ENCODE peak calls at places on chromosomes 13 and 19, in seven cellular contexts. C is uterus, T is heart right ventricle, H is upper lobe of right lung, B is stomach, O is pancreas, Z is Karpas-422. I is an unnamed sample.

GRCh38 chr13:108787709-108788394 is 158.4 kb downstream of the MYO16 start:
- DNase-seq in C (no peak), T (no peak), H (no peak), B (no peak), O (no peak), Z (no peak), I (no peak)

GRCh38 chr13:103130681-103131210 is 64.5 kb upstream of the SLC10A2 start:
- DNase-seq in C (no peak), T (no peak), H (no peak), B (no peak), O (no peak), Z (no peak), I (no peak)

GRCh38 chr19:5889288-5889971 is 14.2 kb downstream of the NDUFA11 start:
- DNase-seq in C (no peak), T (no peak), H (no peak), B (no peak), O (no peak), Z (peak), I (no peak)

GRCh38 chr19:55457683-55458457 is 3.6 kb downstream of the ISOC2 start:
- DNase-seq in C (no peak), T (no peak), H (no peak), B (no peak), O (no peak), Z (no peak), I (no peak)

GRCh38 chr13:99053636-99054233 is 75.9 kb upstream of the DOCK9 start:
- DNase-seq in C (no peak), T (no peak), H (no peak), B (no peak), O (no peak), Z (no peak), I (no peak)

GRCh38 chr19:52270266-52270885 is 989 bp downstream of the ZNF766 start:
- DNase-seq in C (no peak), T (no peak), H (no peak), B (no peak), O (peak), Z (peak), I (no peak)

GRCh38 chr19:28213476-28214082 is 999.4 kb downstream of the UQCRFS1 start:
- DNase-seq in C (peak), T (no peak), H (no peak), B (no peak), O (no peak), Z (peak), I (no peak)

GRCh38 chr19:44072543-44073401 is 813 bp downstream of the ZNF284 start:
- DNase-seq in C (no peak), T (no peak), H (no peak), B (no peak), O (no peak), Z (no peak), I (no peak)

GRCh38 chr13:81872581-81872980 is 1531.7 kb upstream of the SPRY2 start:
- DNase-seq in C (no peak), T (no peak), H (no peak), B (no peak), O (no peak), Z (peak), I (no peak)

DNA sequence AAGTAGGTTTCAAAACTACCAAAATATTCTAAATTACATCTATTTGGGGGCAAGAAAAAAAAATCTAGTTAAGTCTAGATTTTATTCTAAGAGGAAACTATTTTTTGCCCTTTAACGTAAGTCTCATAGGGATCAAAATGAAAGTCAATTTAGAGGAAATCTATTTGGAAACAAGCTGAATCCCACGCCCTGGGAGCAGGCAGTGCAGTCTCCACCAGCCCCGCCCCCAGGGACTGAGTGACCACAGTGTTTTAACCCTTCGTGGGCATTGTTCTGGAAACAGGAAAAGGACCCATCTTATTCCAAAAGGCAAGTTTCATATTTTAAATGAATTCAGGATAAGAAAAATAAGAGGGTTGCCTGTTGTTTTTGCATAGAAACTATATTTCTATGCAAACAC is 209.7 kb downstream of the SPRY2 start:
- DNase-seq in C (peak), T (peak), H (peak), B (peak), O (peak), Z (no peak), I (peak)
- H3K4me3 ChIP-seq in C (peak), T (peak), H (peak), B (peak), O (no peak), Z (no peak), I (peak)

GRCh38 chr13:49367640-49368431 is 76.0 kb downstream of the CAB39L start:
- DNase-seq in C (no peak), T (no peak), H (no peak), B (no peak), O (no peak), Z (no peak), I (no peak)
- H3K27ac ChIP-seq in C (no peak), T (no peak), H (no peak), B (peak), O (no peak), Z (peak), I (no peak)

DNA sequence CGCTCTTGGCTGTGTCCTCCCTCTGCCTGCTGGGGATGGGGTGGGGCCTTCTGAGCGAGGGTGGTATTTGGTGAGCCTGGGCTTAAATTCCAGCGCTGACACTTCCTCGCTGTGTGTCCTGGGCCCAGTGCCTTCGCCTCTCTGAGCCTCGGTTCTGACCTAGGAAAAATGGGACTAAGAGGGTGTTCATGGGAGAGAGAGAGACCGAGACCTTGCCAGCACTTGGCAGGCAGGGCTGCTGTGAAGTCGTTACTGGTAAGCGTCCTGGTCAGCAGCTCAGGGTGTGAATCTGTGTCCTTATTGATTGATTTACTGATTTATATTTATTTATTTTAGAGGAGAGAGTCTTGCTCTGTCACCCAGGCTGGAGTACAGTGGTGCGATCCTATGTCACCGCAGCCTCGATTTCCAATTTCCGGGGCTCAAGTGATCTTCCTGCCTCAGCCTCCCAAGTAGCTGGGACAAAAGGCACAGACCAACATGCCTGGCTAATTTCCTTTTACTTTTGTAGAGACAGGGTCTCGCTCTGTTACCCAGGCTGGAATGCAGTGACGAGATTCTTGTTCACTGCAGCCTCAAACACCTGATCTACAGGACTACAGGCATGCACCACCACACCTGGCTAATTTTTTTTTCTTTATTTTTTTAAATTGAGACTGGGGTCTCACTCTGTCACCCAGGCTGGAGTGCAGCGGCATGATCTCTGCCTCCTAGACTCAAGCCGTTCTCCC is 2.4 kb downstream of the PKN1 start:
- DNase-seq in C (no peak), T (no peak), H (no peak), B (no peak), O (no peak), Z (no peak), I (no peak)
- H3K4me3 ChIP-seq in C (no peak), T (peak), H (peak), B (peak), O (no peak), Z (no peak), I (peak)

GRCh38 chr19:18495204-18495911 is 26.5 kb downstream of the ELL start:
- DNase-seq in C (no peak), T (no peak), H (no peak), B (no peak), O (no peak), Z (no peak), I (no peak)
- H3K27ac ChIP-seq in C (no peak), T (no peak), H (peak), B (peak), O (no peak), Z (no peak), I (peak)

GRCh38 chr13:30212256-30212655 is 95.1 kb downstream of the KATNAL1 start:
- DNase-seq in C (no peak), T (no peak), H (no peak), B (no peak), O (no peak), Z (no peak), I (no peak)

DNA sequence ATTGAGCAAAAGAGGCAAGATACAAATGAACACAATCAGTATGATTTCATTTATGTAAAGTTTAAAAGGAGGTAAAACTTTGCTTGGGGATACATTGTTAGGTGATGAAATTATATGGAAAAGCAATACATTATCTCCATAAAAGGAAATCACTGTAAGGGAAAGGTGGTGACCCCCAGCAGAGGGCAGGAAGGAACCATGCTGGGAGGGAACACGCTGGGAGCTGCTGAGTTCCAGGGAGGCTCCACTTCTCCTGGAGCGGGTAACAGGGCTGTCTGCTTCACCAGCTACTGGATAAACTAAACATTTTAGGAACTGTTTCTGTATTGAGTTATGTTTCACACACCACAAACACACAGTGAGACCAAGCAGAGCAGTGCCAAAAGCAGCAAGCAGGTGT is 91.2 kb downstream of the KATNAL1 start:
- DNase-seq in C (no peak), T (no peak), H (no peak), B (no peak), O (no peak), Z (no peak), I (no peak)
- H3K4me3 ChIP-seq in C (no peak), T (no peak), H (no peak), B (no peak), O (no peak), Z (no peak), I (no peak)

GRCh38 chr13:30408319-30409101 is 13.8 kb upstream of the UBE2L5 start:
- DNase-seq in C (peak), T (peak), H (peak), B (peak), O (peak), Z (peak), I (peak)
- H3K27ac ChIP-seq in C (peak), T (peak), H (peak), B (peak), O (peak), Z (peak), I (peak)

GRCh38 chr13:78183737-78184136 is 265.1 kb upstream of the EDNRB start:
- DNase-seq in C (no peak), T (no peak), H (no peak), B (no peak), O (no peak), Z (no peak), I (no peak)
- H3K4me3 ChIP-seq in C (no peak), T (no peak), H (no peak), B (no peak), O (no peak), Z (no peak), I (no peak)